ENCODE peak calls at places on chromosomes 2 and 18, in four cellular contexts. R, G, T and N are unnamed samples.

GRCh38 chr2:212958757-212959295 is 192.6 kb downstream of the IKZF2 start:
- DNase-seq in T (no peak), R (no peak), G (no peak), N (no peak)

GRCh38 chr2:18871430-18871829 is 282.1 kb upstream of the NT5C1B start:
- DNase-seq in R (no peak), T (no peak), G (no peak), N (peak; percentile 92)

GRCh38 chr2:177489719-177490301 is 97.2 kb downstream of the AGPS start:
- DNase-seq in G (no peak), T (no peak), R (peak; percentile 27), N (peak; percentile 39)

GRCh38 chr2:117775820-117776219 is 38.7 kb upstream of the DDX18 start:
- DNase-seq in G (no peak), T (no peak), R (no peak), N (no peak)

GRCh38 chr2:23380562-23381065 is 4.4 kb upstream of the KLHL29 start:
- DNase-seq in G (no peak), R (no peak), T (no peak), N (peak; percentile 11)

GRCh38 chr18:59353079-59353680 is 5.9 kb downstream of the LMAN1 start:
- DNase-seq in G (no peak), T (no peak), R (no peak), N (no peak)

GRCh38 chr2:239716009-239716408 is 309.1 kb downstream of the NDUFA10 start:
- DNase-seq in T (no peak), R (no peak), G (no peak), N (no peak)

GRCh38 chr2:10345813-10346212 is 43.1 kb downstream of the HPCAL1 start:
- DNase-seq in G (no peak), R (no peak), T (no peak), N (no peak)

GRCh38 chr2:120990451-120990871 is 254.8 kb downstream of the GLI2 start:
- DNase-seq in R (no peak), T (no peak), G (no peak), N (no peak)

GRCh38 chr2:157197848-157198247 is 59.7 kb upstream of the GALNT5 start:
- DNase-seq in G (no peak), R (no peak), T (no peak), N (no peak)

GRCh38 chr2:19127616-19128015 is 230.8 kb downstream of the OSR1 start:
- DNase-seq in R (peak; percentile 0), T (no peak), G (no peak), N (peak; percentile 19)